ENCODE peak calls at places on chromosomes 7 and 10, in five cellular contexts. One of them, this sample, is unnamed.

GRCh38 chr7:12233175-12233574 is 22.1 kb downstream of the TMEM106B start:
- DNase-seq in RPMI7951: no peak
- DNase-seq in activated T-helper 1 cell treated with Interleukin-2 at 50 U/mL for 16 hours: no peak
- DNase-seq in germinal center: no peak
- DNase-seq in NAMALWA: no peak
- DNase-seq in this sample: no peak

GRCh38 chr10:126387931-126388911 is at the start of gene ADAM12:
- DNase-seq in RPMI7951: peak; percentile 75
- DNase-seq in activated T-helper 1 cell treated with Interleukin-2 at 50 U/mL for 16 hours: no peak
- DNase-seq in germinal center: no peak
- DNase-seq in NAMALWA: no peak
- DNase-seq in this sample: peak; percentile 72

GRCh38 chr7:151453326-151453791 is 13.4 kb upstream of the CRYGN start:
- DNase-seq in RPMI7951: no peak
- DNase-seq in activated T-helper 1 cell treated with Interleukin-2 at 50 U/mL for 16 hours: no peak
- DNase-seq in germinal center: no peak
- DNase-seq in NAMALWA: no peak
- DNase-seq in this sample: no peak

GRCh38 chr7:81231203-81231922 is 312.5 kb upstream of the SEMA3C start:
- DNase-seq in RPMI7951: no peak
- DNase-seq in activated T-helper 1 cell treated with Interleukin-2 at 50 U/mL for 16 hours: no peak
- DNase-seq in germinal center: no peak
- DNase-seq in NAMALWA: no peak
- DNase-seq in this sample: no peak

GRCh38 chr7:125218076-125218475 is 288.5 kb upstream of the POT1 start:
- DNase-seq in RPMI7951: no peak
- DNase-seq in activated T-helper 1 cell treated with Interleukin-2 at 50 U/mL for 16 hours: no peak
- DNase-seq in germinal center: no peak
- DNase-seq in NAMALWA: no peak
- DNase-seq in this sample: no peak

GRCh38 chr7:141522657-141523342 is 28.4 kb upstream of the AGK start:
- DNase-seq in RPMI7951: no peak
- DNase-seq in activated T-helper 1 cell treated with Interleukin-2 at 50 U/mL for 16 hours: no peak
- DNase-seq in germinal center: no peak
- DNase-seq in NAMALWA: no peak
- DNase-seq in this sample: no peak

GRCh38 chr7:130667593-130668257 is 823 bp downstream of the COPG2 start:
- DNase-seq in RPMI7951: peak; percentile 15
- DNase-seq in activated T-helper 1 cell treated with Interleukin-2 at 50 U/mL for 16 hours: no peak
- DNase-seq in germinal center: no peak
- DNase-seq in NAMALWA: no peak
- DNase-seq in this sample: peak; percentile 36

GRCh38 chr7:22121702-22122474 is 176.2 kb upstream of the CDCA7L start:
- DNase-seq in RPMI7951: no peak
- DNase-seq in activated T-helper 1 cell treated with Interleukin-2 at 50 U/mL for 16 hours: no peak
- DNase-seq in germinal center: no peak
- DNase-seq in NAMALWA: no peak
- DNase-seq in this sample: no peak

GRCh38 chr10:100612601-100613595 is 77.2 kb downstream of the HIF1AN start:
- DNase-seq in RPMI7951: no peak
- DNase-seq in activated T-helper 1 cell treated with Interleukin-2 at 50 U/mL for 16 hours: no peak
- DNase-seq in germinal center: no peak
- DNase-seq in NAMALWA: no peak
- DNase-seq in this sample: no peak

GRCh38 chr7:1220958-1221745 is 11.5 kb upstream of the UNCX start:
- DNase-seq in RPMI7951: no peak
- DNase-seq in activated T-helper 1 cell treated with Interleukin-2 at 50 U/mL for 16 hours: no peak
- DNase-seq in germinal center: no peak
- DNase-seq in NAMALWA: no peak
- DNase-seq in this sample: no peak

GRCh38 chr7:101127460-101128039 is 646 bp downstream of the SERPINE1 start:
- DNase-seq in RPMI7951: no peak
- DNase-seq in activated T-helper 1 cell treated with Interleukin-2 at 50 U/mL for 16 hours: no peak
- DNase-seq in germinal center: no peak
- DNase-seq in NAMALWA: no peak
- DNase-seq in this sample: no peak

GRCh38 chr10:69123306-69123746 is 652 bp upstream of the VPS26A start:
- DNase-seq in RPMI7951: peak; percentile 67
- DNase-seq in activated T-helper 1 cell treated with Interleukin-2 at 50 U/mL for 16 hours: no peak
- DNase-seq in germinal center: no peak
- DNase-seq in NAMALWA: no peak
- DNase-seq in this sample: no peak

GRCh38 chr10:99924856-99925255 is 84.9 kb downstream of the DNMBP start:
- DNase-seq in RPMI7951: no peak
- DNase-seq in activated T-helper 1 cell treated with Interleukin-2 at 50 U/mL for 16 hours: no peak
- DNase-seq in germinal center: no peak
- DNase-seq in NAMALWA: no peak
- DNase-seq in this sample: no peak

GRCh38 chr10:87685832-87686589 is 26.3 kb downstream of the PAPSS2 start:
- DNase-seq in RPMI7951: no peak
- DNase-seq in activated T-helper 1 cell treated with Interleukin-2 at 50 U/mL for 16 hours: no peak
- DNase-seq in germinal center: no peak
- DNase-seq in NAMALWA: no peak
- DNase-seq in this sample: no peak

GRCh38 chr7:767941-768729 is 41.1 kb upstream of the PRKAR1B start:
- DNase-seq in RPMI7951: peak; percentile 99
- DNase-seq in activated T-helper 1 cell treated with Interleukin-2 at 50 U/mL for 16 hours: no peak
- DNase-seq in germinal center: no peak
- DNase-seq in NAMALWA: no peak
- DNase-seq in this sample: no peak

GRCh38 chr10:53697038-53697437 is 924.5 kb upstream of the MBL2 start:
- DNase-seq in RPMI7951: no peak
- DNase-seq in activated T-helper 1 cell treated with Interleukin-2 at 50 U/mL for 16 hours: no peak
- DNase-seq in germinal center: no peak
- DNase-seq in NAMALWA: no peak
- DNase-seq in this sample: peak; percentile 17

GRCh38 chr10:101188942-101189341 is 40.3 kb downstream of the LBX1 start:
- DNase-seq in RPMI7951: no peak
- DNase-seq in activated T-helper 1 cell treated with Interleukin-2 at 50 U/mL for 16 hours: no peak
- DNase-seq in germinal center: no peak
- DNase-seq in NAMALWA: no peak
- DNase-seq in this sample: no peak